ENCODE peak calls at places on chromosomes 1 and 21, in seven cellular contexts. I is MM.1S, M is HepG2, B is psoas muscle, V is astrocyte, Q is tibial nerve, X is heart right ventricle. D is an unnamed sample.

GRCh38 chr1:198763298-198763714 is 124.5 kb downstream of the PTPRC start:
- DNase-seq in B (no peak), M (no peak), X (no peak), V (no peak), Q (no peak), I (no peak), D (peak; percentile 70)

GRCh38 chr1:227192163-227192562 is 126.1 kb downstream of the CDC42BPA start:
- DNase-seq in I (peak; percentile 99), B (peak; percentile 56), V (peak; percentile 93), M (no peak), Q (no peak), X (no peak), D (peak; percentile 98)

GRCh38 chr1:7284839-7285435 is 486.2 kb upstream of the VAMP3 start:
- DNase-seq in Q (no peak), X (no peak), V (peak; percentile 33), I (no peak), M (no peak), B (no peak), D (no peak)

GRCh38 chr1:239896980-239897379 is 194.7 kb upstream of the FMN2 start:
- DNase-seq in M (no peak), X (no peak), I (no peak), V (no peak), Q (no peak), B (no peak), D (no peak)

GRCh38 chr1:151024540-151025146 is 11.7 kb upstream of the BNIPL start:
- DNase-seq in I (peak; percentile 83), V (peak; percentile 39), X (peak; percentile 91), M (peak; percentile 58), B (peak; percentile 77), Q (peak; percentile 92), D (peak; percentile 74)

GRCh38 chr1:44025816-44026215 is 5.4 kb downstream of the SLC6A9 start:
- DNase-seq in B (no peak), V (no peak), Q (no peak), X (no peak), I (no peak), M (no peak), D (no peak)

GRCh38 chr1:201740609-201741231 is 88.2 kb upstream of the IPO9 start:
- DNase-seq in B (no peak), V (no peak), Q (no peak), M (no peak), X (no peak), I (peak; percentile 26), D (no peak)

GRCh38 chr1:96309783-96310182 is 411.8 kb upstream of the PTBP2 start:
- DNase-seq in Q (peak; percentile 71), V (peak; percentile 66), I (no peak), X (no peak), M (no peak), B (no peak), D (peak; percentile 83)

GRCh38 chr1:26349196-26349885 is 4.6 kb downstream of the CRYBG2 start:
- DNase-seq in M (no peak), B (no peak), X (no peak), I (no peak), V (peak; percentile 67), Q (no peak), D (no peak)

GRCh38 chr1:87399701-87400100 is 71.0 kb downstream of the LMO4 start:
- DNase-seq in V (no peak), Q (no peak), B (no peak), I (no peak), M (no peak), X (no peak), D (no peak)

GRCh38 chr1:152497273-152497672 is 13.3 kb upstream of the LCE5A start:
- DNase-seq in M (peak; percentile 20), V (no peak), B (no peak), X (no peak), Q (no peak), I (peak; percentile 37), D (no peak)

GRCh38 chr21:37837381-37837780 is 78.9 kb downstream of the KCNJ6 start:
- DNase-seq in Q (no peak), I (no peak), B (no peak), V (peak; percentile 65), M (no peak), X (no peak), D (no peak)

GRCh38 chr1:98048234-98048633 is 127.4 kb upstream of the DPYD start:
- DNase-seq in Q (peak; percentile 76), I (peak; percentile 55), V (peak; percentile 90), X (peak; percentile 76), B (peak; percentile 72), M (peak; percentile 13), D (peak; percentile 93)

GRCh38 chr21:25735895-25736597 is 1.3 kb downstream of the GABPA start:
- DNase-seq in V (peak; percentile 42), I (peak; percentile 11), M (peak; percentile 21), Q (no peak), B (no peak), X (no peak), D (peak; percentile 42)

GRCh38 chr21:25986928-25987327 is 183.6 kb downstream of the APP start:
- DNase-seq in Q (no peak), B (no peak), V (no peak), I (no peak), X (no peak), M (no peak), D (no peak)

GRCh38 chr1:101366513-101367215 is 129.8 kb downstream of the S1PR1 start:
- DNase-seq in V (peak; percentile 6), M (no peak), I (no peak), B (no peak), Q (no peak), X (no peak), D (peak; percentile 42)

GRCh38 chr1:30036666-30037065 is 686.7 kb downstream of the MATN1 start:
- DNase-seq in I (no peak), V (no peak), X (no peak), M (no peak), B (no peak), Q (no peak), D (no peak)

GRCh38 chr1:76086597-76086996 is 12.1 kb downstream of the ST6GALNAC3 start:
- DNase-seq in I (no peak), M (no peak), V (no peak), B (no peak), X (no peak), Q (no peak), D (no peak)

GRCh38 chr21:33937931-33938339 is 22.3 kb upstream of the ATP5PO start:
- DNase-seq in I (no peak), V (no peak), Q (no peak), B (no peak), X (no peak), M (no peak), D (no peak)

GRCh38 chr1:226064816-226065248 is 2.3 kb downstream of the H3-3A start:
- DNase-seq in B (no peak), I (peak; percentile 77), M (peak; percentile 56), V (peak; percentile 34), Q (peak; percentile 73), X (peak; percentile 50), D (peak; percentile 79)

DNA sequence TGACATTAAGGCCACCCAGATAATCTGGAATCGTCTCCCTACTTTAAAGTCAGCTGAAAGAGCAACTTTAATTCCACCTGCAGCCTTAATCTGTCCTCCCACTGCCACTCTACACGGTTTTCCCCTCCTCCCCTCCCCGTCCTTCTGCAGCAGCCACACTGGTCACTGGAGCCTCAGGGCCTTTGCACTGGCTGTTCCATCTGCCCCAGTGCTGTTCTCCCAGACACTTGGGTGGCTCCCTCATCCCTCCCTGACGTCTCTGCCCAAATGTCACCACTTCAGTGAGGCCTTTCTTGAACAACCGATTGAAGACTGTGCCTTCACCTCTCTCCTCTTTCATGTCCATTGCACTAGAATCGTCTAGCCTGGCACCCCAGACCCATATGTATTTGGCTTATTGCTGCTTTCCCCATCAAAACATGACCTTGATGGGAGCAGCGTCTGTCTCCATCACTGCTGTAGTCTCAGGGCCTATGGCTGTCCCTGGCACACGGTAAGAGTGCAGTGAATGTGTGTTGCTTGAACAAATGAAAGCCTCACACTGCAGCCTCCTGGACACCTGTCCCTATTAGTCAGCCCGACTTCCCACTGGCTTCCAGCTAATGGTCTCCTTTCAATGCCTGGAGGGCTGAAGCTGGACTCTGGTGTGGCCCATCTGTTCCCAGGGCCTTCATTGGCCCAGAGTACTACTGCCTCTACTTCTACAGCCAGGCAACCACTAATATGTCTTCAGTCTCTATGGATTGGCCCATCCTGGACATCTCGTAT is 10.6 kb upstream of the PRDM16 start:
- DNase-seq in V (no peak), Q (no peak), I (no peak), B (no peak), X (no peak), M (no peak), D (no peak)
- TF ChIP-seq CTCF in V (no peak), Q (no peak), I (no peak), B (no peak), X (no peak), M (no peak), D (no peak)

GRCh38 chr1:160032165-160032827 is 506 bp upstream of the PIGM start:
- DNase-seq in Q (no peak), B (no peak), I (no peak), X (no peak), M (no peak), V (no peak), D (peak; percentile 7)
- H3K4me3 ChIP-seq in Q (peak overlapping the region; percentile 63), B (peak overlapping the region; percentile 78), I (peak overlapping the region; percentile 80), X (peak overlapping the region; percentile 84), M (peak overlapping the region; percentile 72), V (peak overlapping the region; percentile 98), D (peak overlapping the region; percentile 78)

DNA sequence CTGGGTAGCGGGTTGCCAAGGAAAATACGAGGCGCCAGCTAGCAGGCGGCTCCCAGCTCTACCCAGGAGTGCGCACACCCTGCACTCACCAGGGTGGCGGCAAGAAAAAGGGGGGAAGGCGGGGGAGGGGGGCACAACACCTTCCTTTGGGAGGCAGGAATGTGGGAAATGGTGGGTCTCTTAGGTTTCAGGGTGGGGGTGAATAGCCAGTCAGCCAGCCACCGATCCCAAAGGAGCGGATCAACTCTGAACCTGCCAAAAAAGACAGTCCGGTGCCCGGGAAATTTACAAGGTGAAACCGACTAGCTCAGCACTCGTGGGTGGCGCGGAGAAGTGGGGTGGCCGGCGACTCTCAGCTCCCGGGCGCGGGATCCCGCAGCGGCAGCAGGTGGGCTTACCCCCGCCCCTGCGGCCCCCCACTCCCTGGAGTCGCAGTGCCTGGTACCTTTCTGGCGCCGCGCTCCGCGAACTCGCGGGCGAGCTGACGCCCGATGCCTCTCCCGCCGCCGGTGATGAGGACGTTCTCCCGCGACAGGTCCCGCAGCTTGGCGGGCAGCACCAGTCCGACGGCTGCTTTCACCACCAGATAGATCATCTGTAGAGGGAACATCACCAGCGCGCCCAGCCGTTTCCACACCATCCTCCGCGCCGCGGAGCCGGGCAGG is 1.2 kb downstream of the DHRS3 start:
- DNase-seq in I (no peak), B (peak; percentile 58), M (no peak), X (peak; percentile 38), Q (no peak), V (no peak), D (no peak)
- TF ChIP-seq CTCF in I (no peak), B (no peak), M (no peak), X (no peak), Q (no peak), V (no peak), D (no peak)

GRCh38 chr1:204286841-204287387 is 72.8 kb downstream of the PLEKHA6 start:
- DNase-seq in I (peak; percentile 92), X (no peak), B (no peak), Q (peak; percentile 34), V (no peak), M (no peak), D (no peak)

GRCh38 chr1:204287466-204287881 is 72.3 kb downstream of the PLEKHA6 start:
- DNase-seq in B (no peak), X (no peak), I (peak; percentile 18), V (no peak), Q (no peak), M (no peak), D (no peak)

GRCh38 chr1:204286323-204286714 is 72.5 kb upstream of the GOLT1A start:
- DNase-seq in I (peak; percentile 73), V (no peak), Q (no peak), X (no peak), M (no peak), B (no peak), D (no peak)

GRCh38 chr1:204288061-204288588 is 71.6 kb downstream of the PLEKHA6 start:
- DNase-seq in B (peak; percentile 72), V (no peak), X (peak; percentile 75), I (no peak), M (peak; percentile 79), Q (peak; percentile 33), D (no peak)

GRCh38 chr1:204289280-204289679 is 70.4 kb downstream of the PLEKHA6 start:
- DNase-seq in V (no peak), X (no peak), B (no peak), Q (no peak), I (no peak), M (no peak), D (no peak)
- H3K4me3 ChIP-seq in V (no peak overlapping the region), X (no peak overlapping the region), B (no peak overlapping the region), Q (no peak overlapping the region), I (no peak overlapping the region), M (no peak overlapping the region), D (no peak overlapping the region)

D was measured in fibroblast of the aortic adventitia.